ENCODE peak calls at places on chromosomes 12 and 14, in four cellular contexts. X is body of pancreas, V is DND-41, U is NB4. R is an unnamed sample.

GRCh38 chr12:18339633-18340032 is 78.3 kb downstream of the PIK3C2G start:
- DNase-seq in X (no peak), V (no peak), U (no peak), R (no peak)

GRCh38 chr14:100074431-100075100 is 9.3 kb downstream of the EVL start:
- DNase-seq in X (no peak), V (peak), U (no peak), R (no peak)

GRCh38 chr12:54959291-54960018 is 25.1 kb downstream of the TESPA1 start:
- DNase-seq in X (no peak), V (no peak), U (no peak), R (no peak)

GRCh38 chr12:131204416-131205311 is 251.0 kb downstream of the ADGRD1 start:
- DNase-seq in X (no peak), V (no peak), U (no peak), R (no peak)

GRCh38 chr12:98646165-98646764 is 1.2 kb downstream of the APAF1 start:
- DNase-seq in X (no peak), V (no peak), U (peak), R (no peak)

GRCh38 chr14:39731912-39732311 is 299.7 kb upstream of the FBXO33 start:
- DNase-seq in X (no peak), V (peak), U (peak), R (no peak)

GRCh38 chr12:28563926-28564325 is 373.7 kb downstream of the CCDC91 start:
- DNase-seq in X (no peak), V (no peak), U (peak), R (no peak)

GRCh38 chr12:124036117-124037109 is 63.4 kb downstream of the ZNF664 start:
- DNase-seq in X (peak), V (peak), U (peak), R (no peak)

GRCh38 chr12:124919646-124920352 is 5.3 kb upstream of the UBC start:
- DNase-seq in X (no peak), V (no peak), U (peak), R (no peak)

GRCh38 chr12:22709292-22709691 is 84.3 kb downstream of the ETNK1 start:
- DNase-seq in X (no peak), V (no peak), U (peak), R (no peak)

GRCh38 chr12:47779943-47780504 is 7.0 kb downstream of the SLC48A1 start:
- DNase-seq in X (no peak), V (no peak), U (no peak), R (no peak)

GRCh38 chr14:69877492-69877891 is 1.7 kb upstream of the SMOC1 start:
- DNase-seq in X (no peak), V (no peak), U (peak), R (no peak)

GRCh38 chr14:25406818-25407217 is 356.9 kb upstream of the STXBP6 start:
- DNase-seq in X (peak), V (peak), U (peak), R (no peak)

GRCh38 chr14:25413058-25413457 is 363.1 kb upstream of the STXBP6 start:
- DNase-seq in X (no peak), V (no peak), U (no peak), R (no peak)

DNA sequence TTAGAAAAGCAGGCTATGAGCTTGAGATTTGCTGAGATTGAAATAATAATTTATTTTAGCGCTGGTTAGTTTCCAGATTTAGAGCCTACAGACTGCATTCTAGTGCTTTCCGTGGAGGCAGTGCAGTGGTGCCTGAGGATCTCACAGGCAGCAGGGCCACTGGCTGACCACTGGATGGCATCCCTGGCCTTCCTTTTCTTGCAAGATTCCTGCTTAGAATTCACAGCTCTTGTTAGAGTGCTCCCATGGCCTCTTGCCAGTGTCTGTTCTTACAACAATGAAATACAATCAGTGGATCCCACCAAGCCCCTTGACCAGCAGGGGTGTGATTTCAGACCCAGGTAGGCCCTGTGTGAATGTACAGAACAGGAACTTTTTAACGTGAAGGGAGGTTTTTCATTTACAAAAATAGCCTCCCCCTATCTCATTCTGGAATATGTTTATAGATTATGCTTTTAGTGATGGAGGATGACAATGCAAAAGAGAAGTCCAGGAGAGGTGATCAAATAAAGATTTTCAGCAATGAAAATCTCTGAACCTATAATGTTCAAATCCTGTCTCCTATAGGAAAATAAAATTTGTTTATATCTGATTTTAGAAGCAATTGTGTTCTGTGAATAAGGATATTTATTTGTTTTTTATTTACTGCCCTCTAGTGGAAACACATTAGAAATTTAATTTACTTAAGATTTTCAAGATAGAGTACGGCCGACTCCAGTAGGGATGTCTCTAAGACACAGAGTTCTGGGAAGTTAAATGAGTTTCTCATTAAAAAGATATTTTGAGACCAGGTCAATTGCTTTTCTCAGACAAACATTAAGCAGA is 362.2 kb upstream of the STXBP6 start:
- DNase-seq in X (no peak), V (no peak), U (peak), R (no peak)
- TF ChIP-seq CTCF in X (no peak), V (peak), U (no peak), R (peak)

GRCh38 chr12:2383276-2384028 is 330.7 kb downstream of the CACNA1C start:
- DNase-seq in X (no peak), V (no peak), U (no peak), R (no peak)
- TF ChIP-seq CTCF in X (no peak), V (no peak), U (no peak), R (no peak)

GRCh38 chr14:52553002-52553670 is 500 bp downstream of the GPR137C start:
- DNase-seq in X (peak), V (peak), U (peak), R (peak)

GRCh38 chr14:52552063-52552988 is at the start of the genes GPR137C and TXNDC16:
- DNase-seq in X (peak), V (peak), U (peak), R (peak)

GRCh38 chr14:52551205-52551604 is 1.1 kb downstream of the TXNDC16 start:
- DNase-seq in X (no peak), V (no peak), U (no peak), R (no peak)

GRCh38 chr14:52551696-52552062 is 626 bp downstream of the TXNDC16 start:
- DNase-seq in X (peak), V (peak), U (peak), R (no peak)

GRCh38 chr14:52553671-52554575 is 1.3 kb downstream of the GPR137C start:
- DNase-seq in X (peak), V (peak), U (peak), R (peak)
- TF ChIP-seq CTCF in X (no peak), V (no peak), U (no peak), R (no peak)

GRCh38 chr14:102586420-102587119 is 5.9 kb upstream of the RCOR1 start:
- DNase-seq in X (no peak), V (no peak), U (no peak), R (no peak)
- TF ChIP-seq CTCF in X (no peak), V (no peak), U (no peak), R (no peak)

DNA sequence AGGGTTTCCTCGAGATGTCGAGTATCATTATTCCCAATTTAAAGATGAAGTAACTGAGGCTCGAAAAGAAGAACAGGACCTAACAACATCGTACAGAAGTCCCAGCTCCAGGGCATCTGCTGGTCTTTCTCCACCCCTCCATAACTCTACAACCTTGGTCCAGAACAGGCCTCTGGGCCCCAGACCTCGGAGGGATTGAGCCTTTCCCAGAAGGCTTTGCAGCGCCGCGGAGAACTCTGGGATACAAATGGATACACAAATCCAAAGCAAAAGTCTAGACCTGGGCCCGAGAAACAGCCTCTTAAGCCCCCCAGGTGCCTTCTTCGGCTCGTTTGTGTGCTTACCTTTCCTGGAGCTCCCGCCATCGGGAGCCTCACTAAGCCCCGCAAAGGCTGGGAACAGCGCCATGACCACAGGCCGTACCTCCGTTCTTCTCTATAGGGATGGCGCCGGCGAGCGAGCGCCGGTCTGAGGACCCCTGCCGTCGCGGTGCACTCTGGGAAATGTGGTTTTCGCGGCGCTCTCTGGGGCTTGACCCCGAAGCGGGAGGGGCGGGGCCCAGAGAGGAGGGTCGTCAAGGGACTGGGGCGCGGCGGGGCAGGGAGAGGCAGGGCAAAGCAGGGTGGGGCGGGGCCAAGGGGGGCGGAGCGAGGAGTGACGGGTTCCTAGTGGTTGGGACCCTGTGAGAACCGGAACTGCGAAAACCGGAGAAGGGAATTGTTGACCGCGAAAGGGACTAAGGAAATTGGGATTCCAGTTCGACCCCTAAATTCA is at the start of gene NRDE2:
- DNase-seq in X (peak), V (peak), U (peak), R (peak)
- TF ChIP-seq CTCF in X (no peak), V (no peak), U (no peak), R (no peak)

GRCh38 chr12:109951751-109952150 is 44.4 kb downstream of the GIT2 start:
- DNase-seq in X (peak), V (no peak), U (no peak), R (no peak)
- TF ChIP-seq CTCF in X (peak), V (no peak), U (no peak), R (no peak)

GRCh38 chr12:118850244-118850825 is 131.0 kb upstream of the SRRM4 start:
- DNase-seq in X (peak), V (peak), U (peak), R (no peak)
- TF ChIP-seq CTCF in X (peak), V (peak), U (peak), R (peak)

DNA sequence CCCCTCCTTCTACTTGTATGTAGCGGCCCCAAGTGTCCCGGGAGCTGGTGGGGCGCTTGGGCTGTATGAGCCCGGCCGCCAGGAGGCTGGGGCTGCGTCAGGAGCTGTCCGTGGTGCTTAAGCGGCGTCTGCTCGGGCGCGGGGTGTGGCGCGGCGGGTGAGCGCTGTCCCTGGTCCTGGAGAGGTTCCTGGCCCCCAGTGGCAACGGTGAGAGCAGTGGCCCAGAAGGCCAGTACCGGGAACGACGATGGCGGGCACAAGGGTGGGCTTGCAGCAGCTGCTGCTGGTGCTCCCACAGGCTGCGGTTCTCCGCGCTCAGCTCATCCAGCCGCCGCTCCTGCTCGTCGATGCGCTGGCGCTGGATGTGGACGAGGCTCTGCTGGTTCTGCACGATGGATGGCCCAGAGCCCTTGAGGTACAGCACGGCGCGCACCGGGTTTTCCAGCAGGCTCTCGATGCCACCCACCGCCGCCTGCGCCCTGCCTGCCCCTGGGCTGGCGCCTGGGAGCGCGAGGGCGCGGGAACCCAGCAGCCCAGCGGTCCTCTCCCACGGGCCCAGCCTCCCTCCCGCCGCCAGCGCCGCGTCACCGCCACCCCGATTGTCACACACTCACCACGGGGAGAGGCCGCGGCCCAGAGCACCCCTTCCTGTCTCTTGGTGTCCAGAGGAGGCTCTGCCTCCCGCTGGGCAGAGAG is 41.9 kb upstream of the FKBP4 start:
- DNase-seq in X (peak), V (peak), U (peak), R (peak)
- TF ChIP-seq CTCF in X (peak), V (peak), U (no peak), R (no peak)

GRCh38 chr14:84001023-84001422 is 1528.9 kb upstream of the FLRT2 start:
- DNase-seq in X (no peak), V (no peak), U (no peak), R (no peak)

GRCh38 chr14:84003316-84003715 is 1526.6 kb upstream of the FLRT2 start:
- DNase-seq in X (no peak), V (no peak), U (no peak), R (no peak)

GRCh38 chr14:84006643-84007137 is 1523.3 kb upstream of the FLRT2 start:
- DNase-seq in X (peak), V (no peak), U (no peak), R (no peak)
- TF ChIP-seq CTCF in X (peak), V (no peak), U (no peak), R (no peak)

GRCh38 chr12:116337312-116337711 is 59.8 kb upstream of the MED13L start:
- DNase-seq in X (no peak), V (no peak), U (no peak), R (no peak)
- TF ChIP-seq CTCF in X (no peak), V (no peak), U (no peak), R (no peak)